ENCODE peak calls at places on chromosomes 1 and 21, in five cellular contexts. V is cardiac muscle cell; D is neural progenitor cell; A is suprapubic skin; W is naive thymus-derived CD4-positive, alpha-beta T cell. Z is an unnamed sample. For H3K4me1, the result is how much of the 10 kb centered on the place peaks cover.

GRCh38 chr1:154956557-154956956 is 658 bp upstream of the PBXIP1 start:
- DNase-seq in V (no peak), D (peak), A (no peak), W (no peak), Z (no peak)

GRCh38 chr1:103265551-103265950 is 157.2 kb upstream of the COL11A1 start:
- DNase-seq in V (no peak), D (peak), A (no peak), W (no peak), Z (no peak)

GRCh38 chr1:6245869-6246496 is 2.0 kb downstream of the HES3 start:
- DNase-seq in V (no peak), D (peak), A (no peak), W (no peak), Z (no peak)

GRCh38 chr1:29743931-29744330 is 507.6 kb downstream of the PTPRU start:
- DNase-seq in V (no peak), D (no peak), A (no peak), W (no peak), Z (no peak)

GRCh38 chr1:178434899-178435298 is 61.9 kb downstream of the CLEC20A start:
- DNase-seq in V (no peak), D (no peak), A (no peak), W (no peak), Z (no peak)

GRCh38 chr1:214494706-214495105 is 56.7 kb downstream of the PTPN14 start:
- DNase-seq in V (no peak), D (no peak), A (no peak), W (no peak), Z (no peak)

GRCh38 chr1:159222987-159223386 is 18.3 kb downstream of the ACKR1 start:
- DNase-seq in V (no peak), D (no peak), A (no peak), W (no peak), Z (no peak)

GRCh38 chr21:46005481-46005881 is 23.9 kb downstream of the COL6A1 start:
- DNase-seq in V (no peak), D (no peak), A (peak), W (no peak), Z (no peak)

GRCh38 chr1:113253979-113254378 is 136.3 kb upstream of the MAGI3 start:
- DNase-seq in V (no peak), D (peak), A (no peak), W (no peak), Z (no peak)

GRCh38 chr21:34513109-34513675 is 1.2 kb upstream of the KCNE1 start:
- DNase-seq in V (peak), D (peak), A (no peak), W (no peak), Z (no peak)

GRCh38 chr1:110582378-110582777 is 23.8 kb downstream of the KCNA2 start:
- DNase-seq in V (no peak), D (no peak), A (peak), W (no peak), Z (no peak)

GRCh38 chr1:160625725-160626498 is 20.9 kb downstream of the SLAMF1 start:
- DNase-seq in V (peak), D (no peak), A (no peak), W (no peak), Z (no peak)

GRCh38 chr1:67184838-67185421 is 18.7 kb downstream of the IL23R start:
- DNase-seq in V (no peak), D (no peak), A (no peak), W (no peak), Z (no peak)

GRCh38 chr1:178693368-178693767 is 31.7 kb upstream of the RALGPS2 start:
- DNase-seq in V (peak), D (peak), A (no peak), W (no peak), Z (peak)

GRCh38 chr1:168512864-168513595 is 30.8 kb downstream of the XCL2 start:
- DNase-seq in V (no peak), D (no peak), A (no peak), W (peak), Z (no peak)

GRCh38 chr1:234608720-234609527 is 1.1 kb downstream of the IRF2BP2 start:
- DNase-seq in V (peak), D (peak), A (no peak), W (peak), Z (no peak)

GRCh38 chr1:79726321-79726720 is 719.8 kb upstream of the ADGRL4 start:
- DNase-seq in V (peak), D (no peak), A (no peak), W (no peak), Z (no peak)

GRCh38 chr1:109639841-109640184 is 16.1 kb upstream of the GSTM4 start:
- DNase-seq in V (no peak), D (no peak), A (no peak), W (no peak), Z (no peak)

DNA sequence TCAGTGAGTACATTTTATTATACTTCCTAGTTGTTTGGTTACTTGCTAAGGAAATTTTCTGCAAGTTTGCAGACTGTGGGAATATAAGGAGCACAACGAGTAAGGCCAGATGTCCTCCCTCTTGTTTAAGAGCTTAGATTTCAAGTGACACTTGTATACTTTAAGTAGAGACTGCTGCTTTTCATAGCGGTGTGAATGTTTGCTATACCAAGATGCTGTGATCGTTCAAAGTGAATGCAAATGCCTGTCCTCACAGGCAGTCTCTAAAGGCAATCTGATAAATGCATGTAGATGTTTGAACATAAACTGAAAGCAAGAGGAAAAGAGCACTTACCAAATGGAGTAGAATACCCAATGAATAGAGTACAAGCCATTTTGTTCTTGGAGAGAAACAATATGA is 226.4 kb downstream of the NRIP1 start:
- DNase-seq in V (no peak), D (peak), A (no peak), W (no peak), Z (no peak)
- H3K4me1 ChIP-seq in V (under half), D (under half), A (under half), W (under half), Z (under half)

GRCh38 chr1:41369531-41369930 is 8.3 kb downstream of the FOXO6 start:
- DNase-seq in V (no peak), D (no peak), A (no peak), W (no peak), Z (no peak)

GRCh38 chr1:41370225-41370624 is 9.0 kb downstream of the FOXO6 start:
- DNase-seq in V (no peak), D (no peak), A (no peak), W (no peak), Z (no peak)

GRCh38 chr1:41372600-41372993 is 11.4 kb downstream of the FOXO6 start:
- DNase-seq in V (no peak), D (no peak), A (no peak), W (no peak), Z (no peak)

GRCh38 chr1:41371630-41372599 is 10.7 kb downstream of the FOXO6 start:
- DNase-seq in V (no peak), D (peak), A (no peak), W (no peak), Z (peak)

DNA sequence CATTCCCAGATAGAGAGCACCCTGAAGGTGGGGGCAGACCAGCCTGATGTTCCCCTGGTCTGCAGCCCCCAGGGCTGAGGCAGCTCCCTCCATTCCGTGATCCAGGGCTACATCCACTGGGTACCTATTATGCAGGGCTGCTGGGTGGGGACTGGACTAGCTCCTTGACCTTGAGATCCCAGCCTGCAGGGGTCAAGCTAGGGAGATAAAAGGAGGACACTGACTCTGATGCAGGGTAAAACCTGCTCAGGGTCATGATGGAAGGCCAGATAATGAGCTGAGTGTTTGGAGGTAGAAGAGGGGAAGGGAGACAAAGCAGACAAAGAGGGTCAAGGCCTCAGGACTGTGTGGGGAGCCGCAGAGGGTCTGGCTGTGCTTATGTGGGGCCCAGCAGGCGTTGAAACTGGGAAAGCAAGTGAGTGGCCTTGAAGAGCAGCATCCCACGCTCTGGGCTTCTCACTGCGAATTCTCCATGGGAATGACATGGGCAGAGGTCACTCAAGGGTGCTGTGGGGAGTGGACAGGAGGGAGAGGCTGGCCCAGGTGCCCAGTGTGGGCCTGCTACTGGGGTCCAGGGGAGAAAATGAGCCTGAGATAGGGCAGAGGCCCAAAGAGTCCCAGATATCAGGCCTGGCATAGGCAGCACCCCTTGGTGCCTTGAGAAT is 9.7 kb downstream of the FOXO6 start:
- DNase-seq in V (no peak), D (no peak), A (no peak), W (no peak), Z (no peak)
- H3K4me1 ChIP-seq in V (half or more), D (under half), A (under half), W (under half), Z (under half)

GRCh38 chr1:115067460-115067859 is 21.8 kb downstream of the TSPAN2 start:
- DNase-seq in V (no peak), D (no peak), A (no peak), W (no peak), Z (no peak)
- H3K4me1 ChIP-seq in V (under half), D (under half), A (under half), W (under half), Z (under half)

DNA sequence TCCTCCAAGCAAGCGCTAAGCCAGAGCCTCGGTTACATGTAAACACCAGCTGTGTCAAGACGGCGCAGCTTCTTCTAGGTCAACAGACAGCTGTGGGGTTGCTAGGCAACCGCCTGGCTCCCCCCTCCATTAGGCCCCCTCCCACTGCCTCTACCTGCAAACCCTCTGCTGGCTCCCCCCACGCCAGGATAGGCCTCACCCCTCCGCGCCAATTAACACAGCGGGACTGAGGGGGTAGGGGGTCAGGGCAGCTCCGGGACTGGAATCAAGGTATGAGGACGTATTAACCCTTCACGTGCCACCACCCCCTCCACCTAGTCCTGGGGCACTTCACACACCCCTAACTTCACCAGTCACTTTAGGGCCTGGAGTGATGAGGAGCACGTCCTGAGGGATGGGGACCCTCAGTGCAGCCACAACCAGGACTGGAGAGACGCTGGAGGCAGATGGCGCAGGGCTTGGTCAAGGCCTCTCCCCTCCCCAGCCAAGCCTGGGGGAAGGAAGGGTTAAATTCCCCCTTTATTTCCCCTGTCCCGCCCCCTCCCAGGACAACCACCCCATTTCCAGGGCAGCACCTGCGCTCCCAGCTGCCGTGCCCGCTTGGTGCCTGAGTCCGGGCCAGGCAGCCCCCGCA is 37.4 kb upstream of the WASF2 start:
- DNase-seq in V (peak), D (peak), A (no peak), W (peak), Z (peak)
- H3K4me1 ChIP-seq in V (half or more), D (half or more), A (half or more), W (under half), Z (half or more)

Z was measured in NT2/D1.